ENCODE peak calls at places on chromosomes 2 and 18, in eight cellular contexts. Z is PC-9, F is psoas muscle, S is IMR-90, M is fibroblast of pulmonary artery, U is progenitor cell of endocrine pancreas, X is Calu3, W is activated B cell treated with CpG ODN at 0.5 μM for 24 hours. D is an unnamed sample.

GRCh38 chr2:45242161-45242741 is 233.0 kb upstream of the SIX2 start:
- DNase-seq in Z (no peak), F (peak), S (peak), M (peak), U (no peak), X (no peak), W (no peak), D (no peak)

GRCh38 chr2:79713131-79713785 is 200.4 kb downstream of the CTNNA2 start:
- DNase-seq in Z (no peak), F (no peak), S (no peak), M (no peak), U (no peak), X (no peak), W (no peak), D (no peak)

GRCh38 chr2:126661001-126661400 is 5.0 kb downstream of the GYPC start:
- DNase-seq in Z (no peak), F (no peak), S (no peak), M (no peak), U (no peak), X (no peak), W (no peak), D (no peak)

GRCh38 chr18:46639386-46639785 is 17.6 kb downstream of the LOXHD1 start:
- DNase-seq in Z (no peak), F (no peak), S (no peak), M (no peak), U (no peak), X (no peak), W (no peak), D (no peak)

GRCh38 chr18:13112982-13113381 is 105.6 kb upstream of the LDLRAD4 start:
- DNase-seq in Z (no peak), F (peak), S (peak), M (peak), U (peak), X (peak), W (no peak), D (peak)

GRCh38 chr2:27013738-27014137 is 19.0 kb upstream of the TMEM214 start:
- DNase-seq in Z (no peak), F (no peak), S (no peak), M (no peak), U (no peak), X (no peak), W (no peak), D (no peak)

GRCh38 chr2:190482441-190482840 is 52.1 kb downstream of the NEMP2 start:
- DNase-seq in Z (no peak), F (no peak), S (peak), M (no peak), U (no peak), X (no peak), W (no peak), D (no peak)

GRCh38 chr2:147449323-147450080 is 395.3 kb upstream of the ACVR2A start:
- DNase-seq in Z (no peak), F (no peak), S (no peak), M (no peak), U (no peak), X (no peak), W (no peak), D (no peak)

GRCh38 chr2:168210898-168211570 is 36.4 kb downstream of the STK39 start:
- DNase-seq in Z (peak), F (no peak), S (peak), M (peak), U (no peak), X (no peak), W (no peak), D (no peak)

GRCh38 chr2:158761626-158762025 is 33.5 kb upstream of the DAPL1 start:
- DNase-seq in Z (no peak), F (no peak), S (peak), M (no peak), U (no peak), X (no peak), W (no peak), D (no peak)

GRCh38 chr18:35376742-35377695 is at the start of gene ZNF396:
- DNase-seq in Z (peak), F (peak), S (peak), M (peak), U (peak), X (peak), W (peak), D (peak)

GRCh38 chr2:71082402-71083252 is 14.2 kb downstream of the NAGK start:
- DNase-seq in Z (no peak), F (no peak), S (no peak), M (no peak), U (no peak), X (no peak), W (no peak), D (no peak)

GRCh38 chr2:29042581-29043075 is 31.7 kb downstream of the PCARE start:
- DNase-seq in Z (no peak), F (no peak), S (peak), M (peak), U (no peak), X (no peak), W (no peak), D (peak)

GRCh38 chr18:56495884-56496283 is 142.5 kb downstream of the TXNL1 start:
- DNase-seq in Z (no peak), F (no peak), S (no peak), M (no peak), U (no peak), X (no peak), W (no peak), D (no peak)

GRCh38 chr2:74006424-74006823 is 21.7 kb downstream of the TET3 start:
- DNase-seq in Z (no peak), F (no peak), S (no peak), M (no peak), U (no peak), X (no peak), W (no peak), D (peak)

GRCh38 chr2:71277536-71278103 is 50.7 kb upstream of the PAIP2B start:
- DNase-seq in Z (peak), F (peak), S (no peak), M (peak), U (peak), X (peak), W (peak), D (peak)

GRCh38 chr18:53755914-53756606 is 468.4 kb downstream of the MBD2 start:
- DNase-seq in Z (no peak), F (no peak), S (no peak), M (no peak), U (no peak), X (no peak), W (no peak), D (no peak)

GRCh38 chr2:218306184-218306920 is 14.0 kb upstream of the TMBIM1 start:
- DNase-seq in Z (no peak), F (no peak), S (no peak), M (no peak), U (no peak), X (no peak), W (no peak), D (no peak)

GRCh38 chr18:23355206-23355605 is 97.9 kb upstream of the RIOK3 start:
- DNase-seq in Z (no peak), F (no peak), S (no peak), M (no peak), U (no peak), X (no peak), W (no peak), D (no peak)

GRCh38 chr2:217124050-217124449 is 264.2 kb upstream of the TNP1 start:
- DNase-seq in Z (no peak), F (no peak), S (no peak), M (no peak), U (no peak), X (no peak), W (no peak), D (no peak)

GRCh38 chr2:215332876-215333600 is 21.2 kb downstream of the ATIC start:
- DNase-seq in Z (no peak), F (no peak), S (no peak), M (no peak), U (no peak), X (no peak), W (no peak), D (no peak)

GRCh38 chr2:72562451-72563153 is 263.2 kb downstream of the EXOC6B start:
- DNase-seq in Z (peak), F (no peak), S (peak), M (peak), U (no peak), X (no peak), W (no peak), D (no peak)

GRCh38 chr2:64124571-64124970 is 19.6 kb downstream of the PELI1 start:
- DNase-seq in Z (no peak), F (no peak), S (no peak), M (no peak), U (no peak), X (no peak), W (no peak), D (no peak)

GRCh38 chr2:71423817-71424420 is 29.4 kb upstream of the DYSF start:
- DNase-seq in Z (no peak), F (no peak), S (no peak), M (no peak), U (no peak), X (no peak), W (no peak), D (no peak)

GRCh38 chr2:190867182-190867581 is 13.4 kb upstream of the GLS start:
- DNase-seq in Z (no peak), F (no peak), S (peak), M (peak), U (no peak), X (no peak), W (no peak), D (no peak)

GRCh38 chr2:157899125-157899839 is 23.2 kb upstream of the ACVR1 start:
- DNase-seq in Z (no peak), F (no peak), S (no peak), M (no peak), U (no peak), X (no peak), W (no peak), D (no peak)

GRCh38 chr2:188256420-188256819 is 35.3 kb upstream of the GULP1 start:
- DNase-seq in Z (no peak), F (no peak), S (peak), M (no peak), U (no peak), X (no peak), W (no peak), D (no peak)

GRCh38 chr2:137964859-137965459 is 686 bp downstream of the HNMT start:
- DNase-seq in Z (no peak), F (no peak), S (no peak), M (peak), U (no peak), X (no peak), W (no peak), D (no peak)

GRCh38 chr2:200288670-200289429 is 17.6 kb upstream of the SPATS2L start:
- DNase-seq in Z (no peak), F (peak), S (peak), M (peak), U (no peak), X (no peak), W (no peak), D (no peak)

GRCh38 chr2:27442282-27442980 is at the start of gene KRTCAP3:
- DNase-seq in Z (peak), F (peak), S (no peak), M (no peak), U (peak), X (peak), W (peak), D (peak)

GRCh38 chr2:231359948-231360347 is 35.6 kb upstream of the B3GNT7 start:
- DNase-seq in Z (no peak), F (no peak), S (no peak), M (no peak), U (no peak), X (no peak), W (no peak), D (peak)

GRCh38 chr2:446963-447540 is 159.2 kb upstream of the ALKAL2 start:
- DNase-seq in Z (no peak), F (no peak), S (no peak), M (no peak), U (no peak), X (no peak), W (no peak), D (no peak)

GRCh38 chr2:240655931-240656886 is 26.5 kb downstream of the AQP12B start:
- DNase-seq in Z (no peak), F (no peak), S (peak), M (peak), U (no peak), X (no peak), W (no peak), D (no peak)

GRCh38 chr2:151544449-151544848 is 134.7 kb downstream of the RIF1 start:
- DNase-seq in Z (no peak), F (no peak), S (no peak), M (no peak), U (no peak), X (no peak), W (no peak), D (no peak)

GRCh38 chr2:222568866-222569265 is 87.0 kb downstream of the FARSB start:
- DNase-seq in Z (peak), F (peak), S (peak), M (peak), U (no peak), X (no peak), W (no peak), D (no peak)

GRCh38 chr2:120180066-120180465 is 43.1 kb downstream of the TMEM185B start:
- DNase-seq in Z (no peak), F (no peak), S (no peak), M (no peak), U (no peak), X (no peak), W (no peak), D (no peak)

GRCh38 chr2:234841321-234842015 is 110.3 kb upstream of the SH3BP4 start:
- DNase-seq in Z (no peak), F (no peak), S (no peak), M (no peak), U (no peak), X (peak), W (no peak), D (no peak)
- TF ChIP-seq CTCF in Z (no peak), F (no peak), S (no peak), M (no peak), U (no peak), X (no peak), W (no peak), D (no peak)

GRCh38 chr2:50148632-50149031 is 883.3 kb downstream of the NRXN1 start:
- DNase-seq in Z (no peak), F (no peak), S (no peak), M (no peak), U (no peak), X (no peak), W (no peak), D (no peak)

DNA sequence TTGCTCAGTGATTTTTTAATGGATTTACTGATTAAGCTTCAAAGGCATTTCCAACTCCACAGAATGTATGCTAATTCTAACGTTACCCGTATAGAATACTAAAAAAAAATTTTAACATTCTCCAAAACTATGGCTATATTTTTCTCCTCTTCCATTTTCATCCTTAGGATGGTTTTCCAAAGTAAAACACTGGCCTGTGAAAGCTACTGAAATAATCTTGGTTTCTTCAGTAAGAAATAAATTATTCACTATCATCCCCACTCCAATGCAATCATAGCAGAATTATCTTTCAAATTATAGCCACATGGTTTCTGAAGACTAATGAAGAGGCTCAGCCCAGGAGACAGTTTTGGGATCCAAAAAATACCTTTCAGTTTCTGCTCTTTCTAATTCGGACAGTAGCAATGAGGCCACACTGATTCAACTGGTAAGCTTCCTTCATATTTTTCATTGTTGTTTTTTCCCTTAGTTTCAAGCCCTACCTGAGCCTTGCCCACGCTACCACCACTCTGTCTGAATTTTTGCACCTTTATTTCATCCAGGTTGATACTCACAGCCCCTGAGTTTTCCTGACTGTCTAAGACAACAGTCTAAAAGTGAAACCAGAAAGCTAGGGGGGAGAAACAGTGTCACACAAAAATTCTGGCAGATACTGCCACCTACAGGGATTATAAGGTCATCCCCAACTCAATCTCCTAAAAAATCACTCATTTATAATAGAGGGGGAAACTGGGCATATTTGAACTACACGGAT is 887.9 kb downstream of the NRXN1 start:
- DNase-seq in Z (peak), F (no peak), S (no peak), M (peak), U (no peak), X (peak), W (no peak), D (no peak)
- TF ChIP-seq CTCF in Z (peak), F (no peak), S (peak), M (peak), U (peak), X (peak), W (no peak), D (peak)

DNA sequence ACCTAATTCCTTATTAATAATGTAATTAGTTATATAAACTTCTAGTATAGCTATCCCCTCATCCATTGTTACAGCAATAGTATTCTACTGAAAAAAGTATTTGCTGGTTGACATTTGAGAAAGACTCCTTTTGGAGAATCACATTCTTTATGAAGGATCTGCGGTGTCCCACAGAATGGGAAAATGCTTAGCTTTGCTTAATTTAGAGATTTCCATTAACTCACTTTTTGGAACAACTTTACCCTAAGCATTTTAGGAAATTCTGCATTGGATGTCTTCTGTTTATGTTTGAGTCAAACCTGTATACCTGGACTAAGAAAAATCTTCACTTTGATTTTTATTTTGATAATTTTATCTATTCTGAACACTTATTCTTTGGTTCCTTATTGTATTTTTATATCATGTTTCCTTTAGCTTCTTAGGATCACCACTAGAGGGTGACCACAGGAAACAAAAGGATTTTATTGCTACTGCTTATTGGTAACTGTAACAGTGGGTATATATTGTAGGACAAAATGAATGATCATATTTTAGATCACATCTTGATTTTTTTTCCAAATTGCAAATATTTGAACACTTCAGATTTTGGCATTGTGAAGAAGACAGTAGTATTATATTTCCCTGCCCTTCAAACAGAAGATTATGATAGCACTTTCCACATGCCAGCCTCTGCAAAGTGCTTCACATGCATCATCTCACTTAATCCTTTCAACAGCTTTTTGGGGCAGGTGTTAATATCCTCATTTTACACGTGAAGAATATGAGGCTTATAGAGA is 79.6 kb downstream of the MIB1 start:
- DNase-seq in Z (no peak), F (no peak), S (peak), M (peak), U (no peak), X (no peak), W (no peak), D (no peak)
- TF ChIP-seq CTCF in Z (peak), F (peak), S (peak), M (peak), U (peak), X (peak), W (no peak), D (peak)

GRCh38 chr18:73945130-73945792 is 202.4 kb downstream of the FBXO15 start:
- DNase-seq in Z (no peak), F (no peak), S (peak), M (no peak), U (no peak), X (no peak), W (no peak), D (no peak)
- TF ChIP-seq CTCF in Z (no peak), F (no peak), S (no peak), M (no peak), U (no peak), X (no peak), W (no peak), D (no peak)